ENCODE peak calls at places on chromosomes 16 and 17, in nine cellular contexts. One of them, this sample, is unnamed.

GRCh38 chr17:71363661-71364060 is 757.2 kb upstream of the SOX9 start:
- DNase-seq in neuronal stem cell: no peak
- DNase-seq in H1: no peak
- DNase-seq in tibial artery: no peak
- DNase-seq in iPS DF 6.9: no peak
- DNase-seq in psoas muscle: no peak
- DNase-seq in adipocyte: no peak
- DNase-seq in effector memory CD4-positive, alpha-beta T cell: no peak
- DNase-seq in esophagus muscularis mucosa: peak; percentile 57
- DNase-seq in this sample: no peak

GRCh38 chr17:44781553-44782348 is 23.0 kb downstream of the ADAM11 start:
- DNase-seq in tibial artery: no peak
- DNase-seq in adipocyte: no peak
- DNase-seq in psoas muscle: no peak
- DNase-seq in effector memory CD4-positive, alpha-beta T cell: no peak
- DNase-seq in H1: no peak
- DNase-seq in neuronal stem cell: no peak
- DNase-seq in iPS DF 6.9: no peak
- DNase-seq in esophagus muscularis mucosa: no peak
- DNase-seq in this sample: no peak

GRCh38 chr16:3019594-3020246 is 448 bp upstream of the TNFRSF12A start:
- DNase-seq in adipocyte: no peak
- DNase-seq in iPS DF 6.9: no peak
- DNase-seq in psoas muscle: no peak
- DNase-seq in tibial artery: no peak
- DNase-seq in neuronal stem cell: no peak
- DNase-seq in esophagus muscularis mucosa: no peak
- DNase-seq in H1: no peak
- DNase-seq in effector memory CD4-positive, alpha-beta T cell: no peak
- DNase-seq in this sample: peak; percentile 65

GRCh38 chr16:84808812-84809211 is 11.0 kb upstream of the CRISPLD2 start:
- DNase-seq in tibial artery: no peak
- DNase-seq in psoas muscle: no peak
- DNase-seq in iPS DF 6.9: no peak
- DNase-seq in esophagus muscularis mucosa: no peak
- DNase-seq in effector memory CD4-positive, alpha-beta T cell: no peak
- DNase-seq in neuronal stem cell: no peak
- DNase-seq in adipocyte: no peak
- DNase-seq in H1: no peak
- DNase-seq in this sample: no peak

GRCh38 chr17:78132086-78132676 is 1.6 kb downstream of the TMC8 start:
- DNase-seq in H1: peak; percentile 69
- DNase-seq in iPS DF 6.9: no peak
- DNase-seq in esophagus muscularis mucosa: no peak
- DNase-seq in adipocyte: no peak
- DNase-seq in psoas muscle: peak; percentile 63
- DNase-seq in effector memory CD4-positive, alpha-beta T cell: peak; percentile 55
- DNase-seq in tibial artery: peak; percentile 65
- DNase-seq in neuronal stem cell: no peak
- DNase-seq in this sample: no peak

GRCh38 chr17:18026408-18026776 is 12.6 kb downstream of the ATPAF2 start:
- DNase-seq in psoas muscle: peak; percentile 58
- DNase-seq in tibial artery: peak; percentile 54
- DNase-seq in iPS DF 6.9: no peak
- DNase-seq in H1: no peak
- DNase-seq in adipocyte: peak; percentile 45
- DNase-seq in esophagus muscularis mucosa: no peak
- DNase-seq in effector memory CD4-positive, alpha-beta T cell: no peak
- DNase-seq in neuronal stem cell: no peak
- DNase-seq in this sample: no peak

GRCh38 chr16:84334058-84334457 is 34.3 kb upstream of the ATP2C2 start:
- DNase-seq in effector memory CD4-positive, alpha-beta T cell: no peak
- DNase-seq in adipocyte: no peak
- DNase-seq in iPS DF 6.9: no peak
- DNase-seq in H1: no peak
- DNase-seq in neuronal stem cell: no peak
- DNase-seq in esophagus muscularis mucosa: no peak
- DNase-seq in tibial artery: no peak
- DNase-seq in psoas muscle: peak; percentile 4
- DNase-seq in this sample: no peak

GRCh38 chr16:49635009-49635350 is 220.9 kb downstream of the ZNF423 start:
- DNase-seq in effector memory CD4-positive, alpha-beta T cell: no peak
- DNase-seq in tibial artery: peak; percentile 6
- DNase-seq in esophagus muscularis mucosa: no peak
- DNase-seq in H1: no peak
- DNase-seq in iPS DF 6.9: no peak
- DNase-seq in psoas muscle: no peak
- DNase-seq in adipocyte: no peak
- DNase-seq in neuronal stem cell: no peak
- DNase-seq in this sample: no peak

GRCh38 chr17:29615048-29615385 is 7.7 kb downstream of the CORO6 start:
- DNase-seq in effector memory CD4-positive, alpha-beta T cell: peak; percentile 65
- DNase-seq in psoas muscle: peak; percentile 67
- DNase-seq in tibial artery: no peak
- DNase-seq in esophagus muscularis mucosa: no peak
- DNase-seq in iPS DF 6.9: no peak
- DNase-seq in H1: no peak
- DNase-seq in adipocyte: peak; percentile 37
- DNase-seq in neuronal stem cell: no peak
- DNase-seq in this sample: no peak

GRCh38 chr16:8326234-8326633 is 264.1 kb downstream of the TMEM114 start:
- DNase-seq in esophagus muscularis mucosa: no peak
- DNase-seq in H1: no peak
- DNase-seq in adipocyte: no peak
- DNase-seq in tibial artery: no peak
- DNase-seq in psoas muscle: no peak
- DNase-seq in effector memory CD4-positive, alpha-beta T cell: no peak
- DNase-seq in neuronal stem cell: no peak
- DNase-seq in iPS DF 6.9: no peak
- DNase-seq in this sample: no peak

GRCh38 chr17:6473128-6473767 is 29.0 kb downstream of the PIMREG start:
- DNase-seq in neuronal stem cell: peak; percentile 75
- DNase-seq in tibial artery: peak; percentile 77
- DNase-seq in psoas muscle: peak; percentile 83
- DNase-seq in adipocyte: peak; percentile 84
- DNase-seq in iPS DF 6.9: no peak
- DNase-seq in esophagus muscularis mucosa: no peak
- DNase-seq in H1: peak; percentile 93
- DNase-seq in effector memory CD4-positive, alpha-beta T cell: peak; percentile 16
- DNase-seq in this sample: peak; percentile 78

GRCh38 chr16:58709338-58709737 is 24.8 kb upstream of the SLC38A7 start:
- DNase-seq in tibial artery: no peak
- DNase-seq in iPS DF 6.9: no peak
- DNase-seq in effector memory CD4-positive, alpha-beta T cell: no peak
- DNase-seq in H1: no peak
- DNase-seq in esophagus muscularis mucosa: no peak
- DNase-seq in psoas muscle: no peak
- DNase-seq in neuronal stem cell: no peak
- DNase-seq in adipocyte: no peak
- DNase-seq in this sample: no peak

GRCh38 chr17:78381601-78382168 is 3.2 kb downstream of the PGS1 start:
- DNase-seq in neuronal stem cell: no peak
- DNase-seq in H1: no peak
- DNase-seq in tibial artery: no peak
- DNase-seq in psoas muscle: no peak
- DNase-seq in adipocyte: no peak
- DNase-seq in iPS DF 6.9: no peak
- DNase-seq in effector memory CD4-positive, alpha-beta T cell: peak; percentile 40
- DNase-seq in esophagus muscularis mucosa: no peak
- DNase-seq in this sample: no peak

GRCh38 chr16:4330277-4330882 is 14.5 kb downstream of the GLIS2 start:
- DNase-seq in psoas muscle: peak; percentile 93
- DNase-seq in tibial artery: peak; percentile 88
- DNase-seq in H1: peak; percentile 91
- DNase-seq in neuronal stem cell: no peak
- DNase-seq in effector memory CD4-positive, alpha-beta T cell: peak; percentile 54
- DNase-seq in esophagus muscularis mucosa: no peak
- DNase-seq in adipocyte: peak; percentile 87
- DNase-seq in iPS DF 6.9: no peak
- DNase-seq in this sample: peak; percentile 81

GRCh38 chr17:56648814-56649213 is 55.3 kb downstream of the NOG start:
- DNase-seq in psoas muscle: no peak
- DNase-seq in neuronal stem cell: no peak
- DNase-seq in H1: no peak
- DNase-seq in tibial artery: no peak
- DNase-seq in esophagus muscularis mucosa: no peak
- DNase-seq in effector memory CD4-positive, alpha-beta T cell: no peak
- DNase-seq in iPS DF 6.9: no peak
- DNase-seq in adipocyte: no peak
- DNase-seq in this sample: no peak

DNA sequence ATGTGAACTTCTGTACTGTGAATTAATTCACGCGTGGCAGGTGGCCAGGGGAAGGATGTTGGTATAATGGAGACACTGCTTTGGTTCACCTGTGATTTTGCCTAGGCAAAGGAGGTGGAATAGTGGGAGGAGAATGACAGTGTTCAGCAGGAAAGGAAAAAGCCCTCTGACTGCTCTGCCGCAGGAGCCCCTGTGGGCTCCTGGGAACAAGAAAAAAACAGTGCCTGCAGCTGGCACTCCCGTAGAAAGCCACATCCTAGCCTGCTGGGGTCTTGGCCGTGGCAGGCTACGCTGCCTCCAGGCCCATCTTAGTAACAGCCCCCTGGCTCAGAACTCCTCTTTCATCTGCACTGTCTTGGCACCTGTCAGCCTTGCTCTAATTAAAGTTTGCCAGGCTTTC is 20.6 kb downstream of the ADORA2B start:
- DNase-seq in effector memory CD4-positive, alpha-beta T cell: no peak
- DNase-seq in tibial artery: no peak
- DNase-seq in adipocyte: no peak
- DNase-seq in iPS DF 6.9: no peak
- DNase-seq in neuronal stem cell: no peak
- DNase-seq in H1: no peak
- DNase-seq in psoas muscle: no peak
- DNase-seq in esophagus muscularis mucosa: no peak
- DNase-seq in this sample: no peak
- H3K4me1 ChIP-seq in effector memory CD4-positive, alpha-beta T cell: no peaks in the 10 kb centered on the region
- H3K4me1 ChIP-seq in tibial artery: no peaks in the 10 kb centered on the region
- H3K4me1 ChIP-seq in adipocyte: peaks cover 9% of the 10 kb centered on the region
- H3K4me1 ChIP-seq in iPS DF 6.9: peaks cover 10% of the 10 kb centered on the region
- H3K4me1 ChIP-seq in neuronal stem cell: peaks cover 18% of the 10 kb centered on the region
- H3K4me1 ChIP-seq in H1: peaks cover 25% of the 10 kb centered on the region
- H3K4me1 ChIP-seq in psoas muscle: no peaks in the 10 kb centered on the region
- H3K4me1 ChIP-seq in esophagus muscularis mucosa: no peaks in the 10 kb centered on the region
- H3K4me1 ChIP-seq in this sample: peaks cover 81% of the 10 kb centered on the region

GRCh38 chr16:15856217-15856616 is 611 bp downstream of the MYH11 start:
- DNase-seq in psoas muscle: no peak
- DNase-seq in H1: no peak
- DNase-seq in adipocyte: no peak
- DNase-seq in iPS DF 6.9: no peak
- DNase-seq in tibial artery: no peak
- DNase-seq in effector memory CD4-positive, alpha-beta T cell: no peak
- DNase-seq in esophagus muscularis mucosa: no peak
- DNase-seq in neuronal stem cell: no peak
- DNase-seq in this sample: no peak
- H3K27me3 ChIP-seq in psoas muscle: peaks cover 4% of the 10 kb centered on the region
- H3K27me3 ChIP-seq in H1: peaks cover 42% of the 10 kb centered on the region
- H3K27me3 ChIP-seq in adipocyte: peaks cover 34% of the 10 kb centered on the region
- H3K27me3 ChIP-seq in iPS DF 6.9: peaks cover 22% of the 10 kb centered on the region
- H3K27me3 ChIP-seq in tibial artery: no peaks in the 10 kb centered on the region
- H3K27me3 ChIP-seq in effector memory CD4-positive, alpha-beta T cell: peaks cover 13% of the 10 kb centered on the region
- H3K27me3 ChIP-seq in esophagus muscularis mucosa: peaks cover 19% of the 10 kb centered on the region
- H3K27me3 ChIP-seq in neuronal stem cell: peaks cover 3% of the 10 kb centered on the region
- H3K27me3 ChIP-seq in this sample: peaks cover 36% of the 10 kb centered on the region

DNA sequence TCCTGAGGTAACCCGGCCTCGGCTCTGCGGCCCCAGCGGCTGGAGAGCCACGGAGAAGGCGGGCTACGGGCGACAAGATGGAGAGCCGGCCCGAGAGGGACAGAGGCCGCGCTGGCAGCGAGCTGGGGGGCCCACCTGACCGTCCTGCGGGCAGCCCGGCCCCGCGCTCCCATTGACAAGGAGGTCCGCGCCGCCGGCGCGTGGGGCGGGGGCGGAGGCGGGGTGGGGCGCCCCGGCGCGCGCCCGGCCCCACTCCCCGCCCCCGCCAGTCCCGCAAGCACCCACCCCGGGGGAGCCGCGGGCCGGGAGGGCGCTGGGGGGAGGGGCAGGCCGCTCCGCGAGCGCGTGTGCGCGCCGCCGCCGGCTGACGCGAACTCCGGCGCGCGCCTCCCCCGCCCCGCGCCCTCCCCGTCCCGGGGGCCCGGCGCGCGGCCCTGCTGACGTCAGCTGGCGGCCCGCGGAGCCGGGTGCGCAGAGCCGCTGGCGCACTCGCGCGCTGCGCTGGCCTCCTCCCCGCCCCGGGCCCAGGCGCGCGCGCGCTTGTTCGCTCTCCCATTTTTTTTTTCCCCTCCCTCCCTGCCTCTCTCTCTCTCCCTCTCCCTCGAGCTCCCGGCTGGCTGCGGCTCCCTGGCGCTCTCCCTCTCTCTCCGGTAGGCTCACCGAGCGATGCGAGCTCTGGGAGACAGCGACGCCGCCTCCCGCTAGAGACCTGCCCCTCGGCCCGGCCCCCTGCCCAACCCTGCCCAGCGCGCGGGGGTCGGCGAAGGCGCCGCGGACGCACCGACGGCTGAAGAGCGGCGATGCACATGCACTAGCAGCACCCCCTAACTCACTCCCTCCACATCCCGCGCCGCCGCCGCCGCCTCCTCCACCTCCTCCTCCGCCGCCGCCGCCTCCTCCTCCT is at the start of gene GNAO1:
- DNase-seq in neuronal stem cell: peak; percentile 69
- DNase-seq in adipocyte: peak; percentile 85
- DNase-seq in effector memory CD4-positive, alpha-beta T cell: peak; percentile 65
- DNase-seq in iPS DF 6.9: no peak
- DNase-seq in esophagus muscularis mucosa: no peak
- DNase-seq in H1: peak; percentile 84
- DNase-seq in psoas muscle: peak; percentile 81
- DNase-seq in tibial artery: peak; percentile 84
- DNase-seq in this sample: peak; percentile 82
- H3K4me3 ChIP-seq in neuronal stem cell: peak within 1 kb of the TSS; percentile 83
- H3K4me3 ChIP-seq in adipocyte: peak within 1 kb of the TSS; percentile 59
- H3K4me3 ChIP-seq in effector memory CD4-positive, alpha-beta T cell: peak within 1 kb of the TSS; percentile 79
- H3K4me3 ChIP-seq in iPS DF 6.9: peak within 1 kb of the TSS; percentile 59
- H3K4me3 ChIP-seq in esophagus muscularis mucosa: peak within 1 kb of the TSS; percentile 67
- H3K4me3 ChIP-seq in H1: peak within 1 kb of the TSS; percentile 92
- H3K4me3 ChIP-seq in psoas muscle: peak within 1 kb of the TSS; percentile 65
- H3K4me3 ChIP-seq in tibial artery: peak within 1 kb of the TSS; percentile 86
- H3K4me3 ChIP-seq in this sample: peak within 1 kb of the TSS; percentile 55

DNA sequence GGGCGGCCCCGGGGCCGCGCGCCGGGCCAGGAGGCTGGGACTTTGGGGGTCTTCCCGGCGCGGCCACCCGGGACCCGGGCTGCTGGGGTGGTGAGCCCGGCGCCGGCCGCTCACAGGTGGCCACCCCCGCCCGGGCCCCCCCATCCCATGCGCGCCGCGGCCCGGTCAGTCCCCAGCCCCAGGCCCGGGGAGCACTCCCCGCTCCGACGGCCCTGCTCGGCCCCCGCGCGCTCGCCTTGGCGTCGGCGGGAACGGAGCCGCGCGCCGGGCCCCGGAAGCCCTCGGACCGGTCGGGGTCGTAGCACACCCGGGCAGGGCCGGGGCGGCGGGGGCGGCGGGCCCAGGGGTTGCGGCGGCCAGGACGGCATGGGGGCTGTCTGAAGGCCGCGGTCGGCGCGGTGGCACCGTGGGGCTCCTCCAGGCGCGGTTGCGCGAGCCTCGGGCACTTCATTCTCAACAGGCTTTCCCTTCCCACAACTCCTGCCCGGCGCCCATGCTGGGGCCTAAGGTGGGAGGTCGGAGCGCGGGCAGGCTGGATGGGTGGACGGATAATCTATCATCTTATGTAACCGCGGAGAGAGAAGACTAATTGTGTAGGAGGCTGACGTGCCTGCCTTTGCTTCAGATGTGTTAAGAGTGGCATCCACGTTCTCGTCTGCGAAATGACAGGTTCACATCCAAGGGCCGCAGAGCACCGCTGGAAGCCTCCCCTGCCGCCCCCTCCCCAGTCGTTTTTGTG is 607 bp downstream of the BAIAP2 start:
- DNase-seq in effector memory CD4-positive, alpha-beta T cell: no peak
- DNase-seq in iPS DF 6.9: no peak
- DNase-seq in H1: peak; percentile 65
- DNase-seq in adipocyte: peak; percentile 55
- DNase-seq in psoas muscle: peak; percentile 63
- DNase-seq in neuronal stem cell: no peak
- DNase-seq in esophagus muscularis mucosa: no peak
- DNase-seq in tibial artery: no peak
- DNase-seq in this sample: no peak
- H3K4me1 ChIP-seq in effector memory CD4-positive, alpha-beta T cell: peaks cover 7% of the 10 kb centered on the region
- H3K4me1 ChIP-seq in iPS DF 6.9: peaks cover 2% of the 10 kb centered on the region
- H3K4me1 ChIP-seq in H1: peaks cover 19% of the 10 kb centered on the region
- H3K4me1 ChIP-seq in adipocyte: peaks cover 36% of the 10 kb centered on the region
- H3K4me1 ChIP-seq in psoas muscle: peaks cover 27% of the 10 kb centered on the region
- H3K4me1 ChIP-seq in neuronal stem cell: peaks cover 35% of the 10 kb centered on the region
- H3K4me1 ChIP-seq in esophagus muscularis mucosa: peaks cover 73% of the 10 kb centered on the region
- H3K4me1 ChIP-seq in tibial artery: no peaks in the 10 kb centered on the region
- H3K4me1 ChIP-seq in this sample: peaks cover 51% of the 10 kb centered on the region

This sample was measured in SJSA1.